ENCODE peak calls at places on chromosome 4, in seven cellular contexts. One of them, this sample, is unnamed. For H3K4me1, the result is how much of the 10 kb centered on the place peaks cover.

GRCh38 chr4:40307627-40308497 is 27.3 kb upstream of the CHRNA9 start:
- DNase-seq in CD8-positive, alpha-beta T cell: peak
- DNase-seq in A549: no peak
- DNase-seq in psoas muscle: no peak
- DNase-seq in astrocyte: no peak
- DNase-seq in neural progenitor cell: no peak
- DNase-seq in mesendoderm: peak
- DNase-seq in this sample: peak

GRCh38 chr4:373062-373839 is 35.6 kb downstream of the ZNF141 start:
- DNase-seq in mesendoderm: no peak
- DNase-seq in psoas muscle: no peak
- DNase-seq in CD8-positive, alpha-beta T cell: no peak
- DNase-seq in A549: no peak
- DNase-seq in neural progenitor cell: no peak
- DNase-seq in astrocyte: no peak
- DNase-seq in this sample: no peak

GRCh38 chr4:15451181-15451865 is 18.4 kb upstream of the CC2D2A start:
- DNase-seq in astrocyte: peak
- DNase-seq in CD8-positive, alpha-beta T cell: no peak
- DNase-seq in A549: no peak
- DNase-seq in mesendoderm: no peak
- DNase-seq in psoas muscle: no peak
- DNase-seq in neural progenitor cell: no peak
- DNase-seq in this sample: no peak

GRCh38 chr4:40193018-40193571 is 3.7 kb upstream of the RHOH start:
- DNase-seq in psoas muscle: no peak
- DNase-seq in mesendoderm: no peak
- DNase-seq in A549: no peak
- DNase-seq in CD8-positive, alpha-beta T cell: no peak
- DNase-seq in astrocyte: no peak
- DNase-seq in neural progenitor cell: no peak
- DNase-seq in this sample: no peak

GRCh38 chr4:2092653-2093000 is 33.5 kb downstream of the NAT8L start:
- DNase-seq in astrocyte: no peak
- DNase-seq in mesendoderm: no peak
- DNase-seq in A549: no peak
- DNase-seq in neural progenitor cell: peak
- DNase-seq in psoas muscle: no peak
- DNase-seq in CD8-positive, alpha-beta T cell: no peak
- DNase-seq in this sample: no peak

GRCh38 chr4:8378101-8378724 is 62.3 kb downstream of the ACOX3 start:
- DNase-seq in psoas muscle: no peak
- DNase-seq in CD8-positive, alpha-beta T cell: no peak
- DNase-seq in neural progenitor cell: no peak
- DNase-seq in A549: no peak
- DNase-seq in astrocyte: no peak
- DNase-seq in mesendoderm: no peak
- DNase-seq in this sample: no peak

GRCh38 chr4:77232653-77233052 is 75.6 kb downstream of the CCNG2 start:
- DNase-seq in A549: peak
- DNase-seq in CD8-positive, alpha-beta T cell: no peak
- DNase-seq in psoas muscle: no peak
- DNase-seq in astrocyte: peak
- DNase-seq in neural progenitor cell: no peak
- DNase-seq in mesendoderm: peak
- DNase-seq in this sample: no peak

GRCh38 chr4:74874785-74875367 is 58.0 kb upstream of the PARM1 start:
- DNase-seq in psoas muscle: no peak
- DNase-seq in neural progenitor cell: peak
- DNase-seq in A549: peak
- DNase-seq in mesendoderm: peak
- DNase-seq in astrocyte: peak
- DNase-seq in CD8-positive, alpha-beta T cell: no peak
- DNase-seq in this sample: no peak

GRCh38 chr4:120709986-120710385 is 212.5 kb downstream of the PRDM5 start:
- DNase-seq in A549: no peak
- DNase-seq in CD8-positive, alpha-beta T cell: no peak
- DNase-seq in psoas muscle: no peak
- DNase-seq in mesendoderm: no peak
- DNase-seq in neural progenitor cell: no peak
- DNase-seq in astrocyte: peak
- DNase-seq in this sample: no peak

GRCh38 chr4:181503800-181504364 is 739.3 kb upstream of the TENM3 start:
- DNase-seq in psoas muscle: no peak
- DNase-seq in A549: no peak
- DNase-seq in astrocyte: peak
- DNase-seq in CD8-positive, alpha-beta T cell: no peak
- DNase-seq in neural progenitor cell: no peak
- DNase-seq in mesendoderm: peak
- DNase-seq in this sample: no peak

GRCh38 chr4:128334256-128334655 is 46.6 kb upstream of the PGRMC2 start:
- DNase-seq in psoas muscle: no peak
- DNase-seq in A549: no peak
- DNase-seq in mesendoderm: no peak
- DNase-seq in neural progenitor cell: no peak
- DNase-seq in CD8-positive, alpha-beta T cell: no peak
- DNase-seq in astrocyte: no peak
- DNase-seq in this sample: no peak

GRCh38 chr4:17662694-17663093 is 48.3 kb downstream of the MED28 start:
- DNase-seq in astrocyte: peak
- DNase-seq in A549: no peak
- DNase-seq in CD8-positive, alpha-beta T cell: no peak
- DNase-seq in mesendoderm: no peak
- DNase-seq in neural progenitor cell: no peak
- DNase-seq in psoas muscle: no peak
- DNase-seq in this sample: no peak

GRCh38 chr4:27789768-27790167 is 929.1 kb downstream of the STIM2 start:
- DNase-seq in astrocyte: peak
- DNase-seq in neural progenitor cell: no peak
- DNase-seq in mesendoderm: no peak
- DNase-seq in psoas muscle: no peak
- DNase-seq in A549: no peak
- DNase-seq in CD8-positive, alpha-beta T cell: no peak
- DNase-seq in this sample: no peak

GRCh38 chr4:124262211-124263179 is 450.0 kb downstream of the ANKRD50 start:
- DNase-seq in A549: peak
- DNase-seq in psoas muscle: no peak
- DNase-seq in CD8-positive, alpha-beta T cell: no peak
- DNase-seq in mesendoderm: peak
- DNase-seq in neural progenitor cell: peak
- DNase-seq in astrocyte: peak
- DNase-seq in this sample: no peak

GRCh38 chr4:62196338-62196737 is 996.2 kb downstream of the ADGRL3 start:
- DNase-seq in mesendoderm: no peak
- DNase-seq in CD8-positive, alpha-beta T cell: no peak
- DNase-seq in psoas muscle: no peak
- DNase-seq in A549: no peak
- DNase-seq in astrocyte: no peak
- DNase-seq in neural progenitor cell: no peak
- DNase-seq in this sample: no peak

GRCh38 chr4:40458683-40459082 is 123.5 kb downstream of the CHRNA9 start:
- DNase-seq in A549: peak
- DNase-seq in neural progenitor cell: no peak
- DNase-seq in astrocyte: no peak
- DNase-seq in psoas muscle: no peak
- DNase-seq in mesendoderm: no peak
- DNase-seq in CD8-positive, alpha-beta T cell: no peak
- DNase-seq in this sample: no peak

GRCh38 chr4:62225972-62226371 is 1025.8 kb downstream of the ADGRL3 start:
- DNase-seq in CD8-positive, alpha-beta T cell: no peak
- DNase-seq in astrocyte: peak
- DNase-seq in A549: no peak
- DNase-seq in psoas muscle: no peak
- DNase-seq in neural progenitor cell: no peak
- DNase-seq in mesendoderm: no peak
- DNase-seq in this sample: no peak

GRCh38 chr4:77617203-77617602 is 11.6 kb downstream of the CXCL13 start:
- DNase-seq in astrocyte: peak
- DNase-seq in CD8-positive, alpha-beta T cell: no peak
- DNase-seq in mesendoderm: peak
- DNase-seq in A549: peak
- DNase-seq in neural progenitor cell: no peak
- DNase-seq in psoas muscle: no peak
- DNase-seq in this sample: no peak

GRCh38 chr4:2793920-2794706 is 1.2 kb downstream of the SH3BP2 start:
- DNase-seq in neural progenitor cell: peak
- DNase-seq in A549: peak
- DNase-seq in CD8-positive, alpha-beta T cell: no peak
- DNase-seq in psoas muscle: peak
- DNase-seq in mesendoderm: peak
- DNase-seq in astrocyte: no peak
- DNase-seq in this sample: no peak

GRCh38 chr4:26819026-26819425 is 41.6 kb upstream of the STIM2 start:
- DNase-seq in astrocyte: no peak
- DNase-seq in A549: no peak
- DNase-seq in mesendoderm: no peak
- DNase-seq in neural progenitor cell: peak
- DNase-seq in CD8-positive, alpha-beta T cell: no peak
- DNase-seq in psoas muscle: no peak
- DNase-seq in this sample: no peak

GRCh38 chr4:16001484-16001858 is 38.5 kb upstream of the FGFBP2 start:
- DNase-seq in astrocyte: peak
- DNase-seq in CD8-positive, alpha-beta T cell: peak
- DNase-seq in mesendoderm: peak
- DNase-seq in neural progenitor cell: peak
- DNase-seq in psoas muscle: no peak
- DNase-seq in A549: peak
- DNase-seq in this sample: no peak

GRCh38 chr4:152956650-152957436 is 20.7 kb downstream of the FHDC1 start:
- DNase-seq in astrocyte: peak
- DNase-seq in A549: peak
- DNase-seq in mesendoderm: peak
- DNase-seq in neural progenitor cell: no peak
- DNase-seq in psoas muscle: no peak
- DNase-seq in CD8-positive, alpha-beta T cell: no peak
- DNase-seq in this sample: no peak

GRCh38 chr4:7655549-7656243 is 221.0 kb upstream of the PSAPL1 start:
- DNase-seq in astrocyte: peak
- DNase-seq in neural progenitor cell: no peak
- DNase-seq in CD8-positive, alpha-beta T cell: no peak
- DNase-seq in psoas muscle: peak
- DNase-seq in A549: no peak
- DNase-seq in mesendoderm: no peak
- DNase-seq in this sample: no peak

GRCh38 chr4:133484287-133484686 is 335.2 kb downstream of the PCDH10 start:
- DNase-seq in mesendoderm: no peak
- DNase-seq in CD8-positive, alpha-beta T cell: no peak
- DNase-seq in neural progenitor cell: no peak
- DNase-seq in A549: no peak
- DNase-seq in psoas muscle: no peak
- DNase-seq in astrocyte: peak
- DNase-seq in this sample: no peak

GRCh38 chr4:118307619-118308018 is 45.2 kb downstream of the PRSS12 start:
- DNase-seq in psoas muscle: no peak
- DNase-seq in CD8-positive, alpha-beta T cell: no peak
- DNase-seq in astrocyte: no peak
- DNase-seq in neural progenitor cell: no peak
- DNase-seq in A549: no peak
- DNase-seq in mesendoderm: no peak
- DNase-seq in this sample: no peak

GRCh38 chr4:77153016-77153415 is 4.0 kb upstream of the CCNG2 start:
- DNase-seq in mesendoderm: no peak
- DNase-seq in CD8-positive, alpha-beta T cell: no peak
- DNase-seq in A549: no peak
- DNase-seq in astrocyte: no peak
- DNase-seq in neural progenitor cell: no peak
- DNase-seq in psoas muscle: no peak
- DNase-seq in this sample: no peak

GRCh38 chr4:101160792-101161592 is 186.3 kb downstream of the PPP3CA start:
- DNase-seq in neural progenitor cell: no peak
- DNase-seq in A549: peak
- DNase-seq in astrocyte: no peak
- DNase-seq in CD8-positive, alpha-beta T cell: no peak
- DNase-seq in psoas muscle: no peak
- DNase-seq in mesendoderm: no peak
- DNase-seq in this sample: no peak
- H3K4me1 ChIP-seq in neural progenitor cell: under half
- H3K4me1 ChIP-seq in A549: half or more
- H3K4me1 ChIP-seq in astrocyte: under half
- H3K4me1 ChIP-seq in CD8-positive, alpha-beta T cell: under half
- H3K4me1 ChIP-seq in psoas muscle: under half
- H3K4me1 ChIP-seq in mesendoderm: under half
- H3K4me1 ChIP-seq in this sample: under half

DNA sequence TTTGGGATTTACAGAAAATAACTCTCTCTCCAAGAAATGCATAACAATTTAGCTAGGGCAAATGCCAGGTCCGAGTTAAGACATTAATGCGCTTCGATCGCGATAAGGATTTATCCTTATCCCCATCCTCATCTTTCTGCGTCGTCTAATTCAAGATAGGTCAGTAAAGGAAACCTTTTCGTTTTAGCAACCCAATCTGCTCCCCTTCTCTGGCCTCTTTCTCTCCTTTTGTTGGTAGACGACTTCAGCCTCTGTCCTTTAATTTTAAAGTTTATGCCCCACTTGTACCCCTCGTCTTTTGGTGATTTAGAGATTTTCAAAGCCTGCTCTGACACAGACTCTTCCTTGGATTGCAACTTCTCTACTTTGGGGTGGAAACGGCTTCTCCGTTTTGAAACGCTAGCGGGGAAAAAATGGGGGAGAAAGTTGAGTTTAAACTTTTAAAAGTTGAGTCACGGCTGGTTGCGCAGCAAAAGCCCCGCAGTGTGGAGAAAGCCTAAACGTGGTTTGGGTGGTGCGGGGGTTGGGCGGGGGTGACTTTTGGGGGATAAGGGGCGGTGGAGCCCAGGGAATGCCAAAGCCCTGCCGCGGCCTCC is 533 bp upstream of the FGF2 start:
- DNase-seq in CD8-positive, alpha-beta T cell: no peak
- DNase-seq in neural progenitor cell: peak
- DNase-seq in psoas muscle: no peak
- DNase-seq in mesendoderm: no peak
- DNase-seq in A549: no peak
- DNase-seq in astrocyte: peak
- DNase-seq in this sample: no peak
- H3K27ac ChIP-seq in CD8-positive, alpha-beta T cell: no peak
- H3K27ac ChIP-seq in neural progenitor cell: peak
- H3K27ac ChIP-seq in psoas muscle: peak
- H3K27ac ChIP-seq in mesendoderm: no peak
- H3K27ac ChIP-seq in A549: peak
- H3K27ac ChIP-seq in astrocyte: peak
- H3K27ac ChIP-seq in this sample: no peak

DNA sequence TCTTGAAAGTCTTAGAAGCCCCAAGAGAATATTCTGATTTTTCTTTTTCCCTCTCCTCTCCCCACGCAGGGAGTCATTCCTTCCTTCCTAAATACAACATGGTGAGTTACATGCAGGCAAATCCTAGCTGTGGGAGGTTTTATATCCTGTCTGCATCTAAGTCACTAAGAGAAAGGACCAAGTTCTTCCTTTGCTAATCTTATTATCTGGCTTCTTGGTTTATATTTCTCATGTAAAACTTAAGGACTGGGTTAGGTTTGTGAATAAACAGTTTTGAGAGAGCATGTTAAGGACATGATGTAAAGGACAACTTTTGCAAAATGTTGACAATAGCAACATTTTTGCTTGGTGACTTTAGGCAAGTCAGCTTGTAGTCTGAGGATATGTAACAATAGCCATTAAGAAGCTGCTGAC is 5.1 kb upstream of the CXCL9 start:
- DNase-seq in neural progenitor cell: no peak
- DNase-seq in mesendoderm: no peak
- DNase-seq in CD8-positive, alpha-beta T cell: no peak
- DNase-seq in A549: no peak
- DNase-seq in psoas muscle: no peak
- DNase-seq in astrocyte: peak
- DNase-seq in this sample: no peak
- H3K4me3 ChIP-seq in neural progenitor cell: no peak
- H3K4me3 ChIP-seq in mesendoderm: no peak
- H3K4me3 ChIP-seq in CD8-positive, alpha-beta T cell: no peak
- H3K4me3 ChIP-seq in A549: no peak
- H3K4me3 ChIP-seq in psoas muscle: no peak
- H3K4me3 ChIP-seq in astrocyte: no peak
- H3K4me3 ChIP-seq in this sample: no peak

GRCh38 chr4:139819082-139819481 is 153.5 kb downstream of the MGST2 start:
- DNase-seq in CD8-positive, alpha-beta T cell: no peak
- DNase-seq in A549: no peak
- DNase-seq in neural progenitor cell: no peak
- DNase-seq in psoas muscle: no peak
- DNase-seq in mesendoderm: no peak
- DNase-seq in astrocyte: no peak
- DNase-seq in this sample: no peak
- H3K4me1 ChIP-seq in CD8-positive, alpha-beta T cell: under half
- H3K4me1 ChIP-seq in A549: under half
- H3K4me1 ChIP-seq in neural progenitor cell: half or more
- H3K4me1 ChIP-seq in psoas muscle: under half
- H3K4me1 ChIP-seq in mesendoderm: under half
- H3K4me1 ChIP-seq in astrocyte: under half
- H3K4me1 ChIP-seq in this sample: under half

This sample was measured in effector memory CD4-positive, alpha-beta T cell.